ENCODE peak calls at places on chromosome 17, in seven cellular contexts. H is AG09319; G is dorsolateral prefrontal cortex; B is upper lobe of right lung; R is thoracic aorta; V is CD8-positive, alpha-beta T cell; J is astrocyte of the spinal cord. Y is an unnamed sample.

GRCh38 chr17:82244413-82245140 is 15.7 kb downstream of the SLC16A3 start:
- DNase-seq in J (peak; percentile 54), V (no peak), R (no peak), B (no peak), G (peak; percentile 77), H (no peak), Y (peak; percentile 58)

GRCh38 chr17:7632492-7632894 is 2.6 kb downstream of the SHBG start:
- DNase-seq in J (peak; percentile 39), V (no peak), R (no peak), G (no peak), H (peak; percentile 24), B (no peak), Y (peak; percentile 52)

GRCh38 chr17:75853410-75853809 is 1.7 kb downstream of the WBP2 start:
- DNase-seq in B (no peak), V (no peak), R (no peak), G (no peak), J (peak; percentile 55), H (no peak), Y (peak; percentile 82)

GRCh38 chr17:47275245-47275984 is 21.8 kb downstream of the ITGB3 start:
- DNase-seq in V (no peak), H (peak; percentile 91), B (no peak), R (peak; percentile 62), J (peak; percentile 83), G (no peak), Y (peak; percentile 92)

GRCh38 chr17:32849879-32850278 is 27.0 kb downstream of the MYO1D start:
- DNase-seq in J (no peak), B (no peak), V (no peak), R (no peak), H (peak; percentile 42), G (no peak), Y (no peak)

GRCh38 chr17:76336756-76337412 is 16.8 kb downstream of the PRPSAP1 start:
- DNase-seq in J (no peak), V (no peak), B (no peak), H (no peak), R (no peak), G (no peak), Y (no peak)

GRCh38 chr17:32302037-32302436 is 36.4 kb downstream of the RHBDL3 start:
- DNase-seq in V (no peak), H (no peak), R (no peak), J (no peak), B (no peak), G (no peak), Y (no peak)

GRCh38 chr17:62703269-62703775 is 75.9 kb downstream of the MRC2 start:
- DNase-seq in V (no peak), G (no peak), J (peak; percentile 39), B (no peak), H (no peak), R (no peak), Y (no peak)

GRCh38 chr17:62105361-62105760 is 40.3 kb upstream of the MED13 start:
- DNase-seq in R (no peak), J (no peak), V (no peak), B (no peak), H (no peak), G (no peak), Y (no peak)

GRCh38 chr17:78263063-78263735 is 31.8 kb downstream of the TMEM235 start:
- DNase-seq in B (peak; percentile 74), G (no peak), J (no peak), R (no peak), H (no peak), V (no peak), Y (peak; percentile 76)

GRCh38 chr17:57045868-57046671 is 39.0 kb upstream of the AKAP1 start:
- DNase-seq in V (no peak), G (no peak), J (no peak), H (no peak), R (no peak), B (peak; percentile 83), Y (no peak)

GRCh38 chr17:44069974-44070454 is 521 bp upstream of the G6PC3 start:
- DNase-seq in B (no peak), G (no peak), R (no peak), H (no peak), J (no peak), V (no peak), Y (peak; percentile 48)

GRCh38 chr17:10295728-10296343 is 77.0 kb downstream of the MYH13 start:
- DNase-seq in J (peak; percentile 8), V (no peak), H (peak; percentile 4), B (no peak), R (no peak), G (peak; percentile 55), Y (peak; percentile 74)

GRCh38 chr17:14297161-14297851 is 3.6 kb upstream of the HS3ST3B1 start:
- DNase-seq in B (peak; percentile 78), V (no peak), R (no peak), G (no peak), J (peak; percentile 51), H (no peak), Y (peak; percentile 58)

DNA sequence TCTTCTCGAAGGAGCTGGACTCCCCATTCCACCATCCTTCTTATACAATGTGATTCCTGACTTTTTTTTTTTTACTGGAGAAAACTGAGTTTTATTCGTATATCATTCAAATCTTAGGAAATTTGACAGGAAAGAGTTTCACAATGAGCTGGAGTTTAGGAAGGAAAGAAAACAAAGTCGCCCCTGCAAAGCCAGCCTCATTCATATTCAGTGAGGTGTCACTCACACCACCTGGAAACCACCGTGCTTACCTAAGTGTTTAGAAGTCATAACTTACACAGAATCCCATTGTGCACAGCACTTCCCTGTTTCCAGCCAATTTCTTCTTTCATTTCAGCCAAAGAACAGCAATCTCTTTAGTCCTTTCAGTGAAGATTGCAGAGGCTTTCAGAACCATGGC is 90.3 kb upstream of the CHMP6 start:
- DNase-seq in B (no peak), J (no peak), V (no peak), G (no peak), R (no peak), H (no peak), Y (no peak)
- TF ChIP-seq CTCF in B (no peak), J (no peak), V (no peak), G (no peak), R (no peak), H (no peak), Y (no peak)

GRCh38 chr17:4080686-4081085 is 62.1 kb downstream of the ZZEF1 start:
- DNase-seq in H (no peak), V (no peak), B (no peak), G (no peak), J (no peak), R (no peak), Y (no peak)

GRCh38 chr17:4072487-4073157 is 70.2 kb downstream of the ZZEF1 start:
- DNase-seq in B (no peak), R (no peak), G (no peak), J (peak; percentile 59), V (no peak), H (peak; percentile 54), Y (peak; percentile 81)

GRCh38 chr17:4073983-4074830 is 68.6 kb downstream of the ZZEF1 start:
- DNase-seq in V (no peak), G (no peak), R (no peak), H (no peak), B (no peak), J (no peak), Y (no peak)

DNA sequence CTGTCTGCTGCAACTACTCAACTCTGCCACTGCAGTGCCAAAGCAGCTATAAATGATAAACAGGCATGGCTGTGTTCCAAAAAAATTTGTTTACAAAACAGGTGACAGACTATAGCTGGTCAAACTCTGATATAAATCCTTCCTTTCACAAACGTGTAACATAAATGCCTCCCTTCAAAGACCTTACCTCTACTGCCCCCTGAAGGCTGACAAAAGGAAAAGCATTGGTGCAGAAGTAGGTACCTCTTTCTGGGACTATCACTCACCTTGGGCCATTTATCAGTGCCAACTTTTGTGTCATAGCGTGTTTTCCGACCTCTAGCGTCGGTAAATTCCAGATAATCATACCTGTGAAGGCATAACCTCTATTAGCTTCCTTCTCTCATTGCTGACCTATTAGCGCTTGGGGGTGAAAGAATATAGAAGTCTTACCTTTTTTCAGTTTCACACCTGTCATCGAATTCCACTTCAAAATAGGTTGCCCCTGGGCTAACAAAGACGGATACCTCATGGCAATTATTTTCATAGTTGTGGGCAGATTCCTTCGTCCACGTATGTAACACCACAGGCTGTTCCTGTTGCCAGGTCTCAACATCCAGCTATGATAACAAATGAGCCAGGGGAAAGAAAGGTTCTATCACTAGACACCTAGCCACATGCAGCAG is 67.9 kb downstream of the ZZEF1 start:
- DNase-seq in G (no peak), B (no peak), H (no peak), V (no peak), R (no peak), J (peak; percentile 19), Y (peak; percentile 40)
- TF ChIP-seq CTCF in G (peak; percentile 69), B (peak; percentile 61), H (peak; percentile 69), V (peak; percentile 71), R (peak; percentile 53), J (peak; percentile 81), Y (peak; percentile 78)

GRCh38 chr17:55269894-55270293 is 5.1 kb downstream of the HLF start:
- DNase-seq in R (no peak), G (no peak), V (no peak), B (no peak), H (no peak), J (no peak), Y (no peak)
- TF ChIP-seq CTCF in R (no peak), G (no peak), V (no peak), B (no peak), H (no peak), J (no peak), Y (no peak)

GRCh38 chr17:9002610-9003354 is 18.5 kb upstream of the NTN1 start:
- DNase-seq in V (no peak), G (no peak), R (no peak), H (no peak), B (no peak), J (no peak), Y (no peak)
- TF ChIP-seq CTCF in V (no peak), G (no peak), R (peak; percentile 45), H (no peak), B (peak; percentile 26), J (no peak), Y (no peak)

Y was measured in fibroblast of villous mesenchyme.